ENCODE peak calls at places on chromosome 7, in nine cellular contexts. O is IMR-90; W is GM19239; X is putamen; M is NCI-H345; Z is Peyer's patch; B is activated effector memory CD4-positive, alpha-beta T cell treated with Interleukin-2 at 50 U/mL for 16 hours; I is tibial nerve; R is SK-MEL-5. V is an unnamed sample.

GRCh38 chr7:22487978-22488642 is 11.9 kb downstream of the STEAP1B start:
- DNase-seq in O (no peak), W (no peak), X (no peak), M (no peak), Z (no peak), B (no peak), I (no peak), R (no peak), V (no peak)

GRCh38 chr7:146655928-146656797 is 539.6 kb downstream of the CNTNAP2 start:
- DNase-seq in O (no peak), W (no peak), X (no peak), M (peak; percentile 93), Z (no peak), B (no peak), I (no peak), R (no peak), V (no peak)

GRCh38 chr7:117997862-117998825 is 124.9 kb upstream of the CTTNBP2 start:
- DNase-seq in O (no peak), W (no peak), X (no peak), M (no peak), Z (no peak), B (no peak), I (no peak), R (no peak), V (no peak)

GRCh38 chr7:135620980-135621850 is 41.1 kb upstream of the STMP1 start:
- DNase-seq in O (peak; percentile 91), W (peak; percentile 3), X (peak; percentile 76), M (peak; percentile 63), Z (peak; percentile 48), B (no peak), I (no peak), R (peak; percentile 94), V (no peak)

GRCh38 chr7:9680713-9681112 is 1247.3 kb downstream of the NXPH1 start:
- DNase-seq in O (no peak), W (no peak), X (no peak), M (no peak), Z (no peak), B (no peak), I (no peak), R (no peak), V (no peak)

GRCh38 chr7:114860196-114860595 is 61.7 kb upstream of the MDFIC start:
- DNase-seq in O (no peak), W (no peak), X (no peak), M (no peak), Z (no peak), B (no peak), I (no peak), R (no peak), V (no peak)

GRCh38 chr7:6221340-6222319 is 50.8 kb downstream of the CYTH3 start:
- DNase-seq in O (peak; percentile 46), W (no peak), X (peak; percentile 67), M (no peak), Z (no peak), B (peak; percentile 16), I (no peak), R (no peak), V (peak; percentile 13)

GRCh38 chr7:105830405-105831218 is 45.8 kb downstream of the ATXN7L1 start:
- DNase-seq in O (peak; percentile 98), W (no peak), X (no peak), M (no peak), Z (no peak), B (no peak), I (no peak), R (peak; percentile 54), V (no peak)

GRCh38 chr7:17769918-17770317 is 170.4 kb downstream of the SNX13 start:
- DNase-seq in O (peak; percentile 75), W (no peak), X (peak; percentile 55), M (peak; percentile 64), Z (peak; percentile 81), B (no peak), I (peak; percentile 36), R (peak; percentile 96), V (peak; percentile 16)

GRCh38 chr7:19772858-19773337 is 519 bp downstream of the TMEM196 start:
- DNase-seq in O (peak; percentile 5), W (no peak), X (peak; percentile 41), M (peak; percentile 50), Z (no peak), B (no peak), I (no peak), R (peak; percentile 19), V (no peak)

GRCh38 chr7:30921540-30921930 is 9.9 kb downstream of the AQP1 start:
- DNase-seq in O (no peak), W (no peak), X (no peak), M (no peak), Z (peak; percentile 24), B (no peak), I (peak; percentile 2), R (no peak), V (no peak)

GRCh38 chr7:115230882-115231508 is 309.1 kb downstream of the MDFIC start:
- DNase-seq in O (peak; percentile 96), W (no peak), X (peak; percentile 43), M (peak; percentile 96), Z (no peak), B (no peak), I (no peak), R (peak; percentile 33), V (no peak)

GRCh38 chr7:351256-351655 is 61.3 kb downstream of the FOXL3 start:
- DNase-seq in O (no peak), W (no peak), X (no peak), M (no peak), Z (peak; percentile 71), B (peak; percentile 64), I (no peak), R (no peak), V (peak; percentile 61)

GRCh38 chr7:9231683-9232082 is 798.3 kb downstream of the NXPH1 start:
- DNase-seq in O (no peak), W (no peak), X (no peak), M (peak; percentile 52), Z (no peak), B (no peak), I (no peak), R (no peak), V (no peak)

GRCh38 chr7:2151801-2152612 is 80.7 kb downstream of the MAD1L1 start:
- DNase-seq in O (no peak), W (no peak), X (no peak), M (peak; percentile 22), Z (no peak), B (no peak), I (no peak), R (no peak), V (no peak)

GRCh38 chr7:123735539-123735938 is 13.3 kb downstream of the WASL start:
- DNase-seq in O (no peak), W (no peak), X (no peak), M (no peak), Z (no peak), B (no peak), I (no peak), R (no peak), V (no peak)

GRCh38 chr7:139976838-139977656 is 85.7 kb downstream of the PARP12 start:
- DNase-seq in O (no peak), W (no peak), X (no peak), M (no peak), Z (no peak), B (no peak), I (no peak), R (no peak), V (no peak)

GRCh38 chr7:158655507-158655906 is 49.1 kb downstream of the NCAPG2 start:
- DNase-seq in O (no peak), W (no peak), X (no peak), M (no peak), Z (no peak), B (no peak), I (no peak), R (no peak), V (no peak)

GRCh38 chr7:134737561-134738353 is 41.7 kb upstream of the CALD1 start:
- DNase-seq in O (peak; percentile 83), W (no peak), X (no peak), M (no peak), Z (no peak), B (no peak), I (no peak), R (no peak), V (no peak)

GRCh38 chr7:123916240-123916724 is 8.8 kb upstream of the SPAM1 start:
- DNase-seq in O (peak; percentile 0), W (peak; percentile 1), X (peak; percentile 1), M (no peak), Z (peak; percentile 57), B (no peak), I (no peak), R (peak; percentile 65), V (no peak)

GRCh38 chr7:128458956-128459355 is 3.3 kb downstream of the HILPDA start:
- DNase-seq in O (no peak), W (no peak), X (no peak), M (no peak), Z (no peak), B (no peak), I (no peak), R (no peak), V (no peak)

GRCh38 chr7:156475666-156476065 is 164.9 kb upstream of the RNF32 start:
- DNase-seq in O (peak; percentile 90), W (no peak), X (no peak), M (no peak), Z (no peak), B (no peak), I (no peak), R (no peak), V (no peak)

GRCh38 chr7:77837275-77837674 is 38.7 kb downstream of the PHTF2 start:
- DNase-seq in O (no peak), W (no peak), X (no peak), M (peak; percentile 24), Z (no peak), B (no peak), I (no peak), R (no peak), V (no peak)

GRCh38 chr7:32062150-32062549 is 8.1 kb downstream of the PDE1C start:
- DNase-seq in O (peak; percentile 30), W (no peak), X (peak; percentile 48), M (no peak), Z (peak; percentile 67), B (no peak), I (peak; percentile 23), R (peak; percentile 86), V (no peak)

GRCh38 chr7:28028471-28028870 is 152.1 kb downstream of the JAZF1 start:
- DNase-seq in O (no peak), W (no peak), X (no peak), M (no peak), Z (no peak), B (no peak), I (no peak), R (no peak), V (no peak)

GRCh38 chr7:122764902-122765301 is 62.2 kb upstream of the RNF148 start:
- DNase-seq in O (no peak), W (no peak), X (no peak), M (no peak), Z (no peak), B (no peak), I (no peak), R (no peak), V (no peak)

GRCh38 chr7:128210590-128211570 is 30.2 kb upstream of the LEP start:
- DNase-seq in O (no peak), W (no peak), X (no peak), M (peak; percentile 71), Z (no peak), B (no peak), I (no peak), R (no peak), V (no peak)

GRCh38 chr7:29563590-29564454 is at the start of gene PRR15:
- DNase-seq in O (no peak), W (no peak), X (peak; percentile 28), M (peak; percentile 79), Z (peak; percentile 91), B (no peak), I (no peak), R (no peak), V (no peak)

GRCh38 chr7:44281811-44282600 is 43.4 kb downstream of the CAMK2B start:
- DNase-seq in O (no peak), W (no peak), X (no peak), M (no peak), Z (peak; percentile 38), B (no peak), I (peak; percentile 7), R (no peak), V (no peak)

GRCh38 chr7:149284850-149285580 is 23.0 kb downstream of the ZNF783 start:
- DNase-seq in O (peak; percentile 80), W (peak; percentile 99), X (peak; percentile 89), M (peak; percentile 99), Z (peak; percentile 99), B (peak; percentile 98), I (peak; percentile 83), R (peak; percentile 92), V (peak; percentile 96)

GRCh38 chr7:81929386-81929785 is 159.5 kb upstream of the HGF start:
- DNase-seq in O (peak; percentile 73), W (no peak), X (no peak), M (no peak), Z (no peak), B (no peak), I (no peak), R (no peak), V (no peak)